ENCODE peak calls at places on chromosomes 4 and X, in nine cellular contexts. B is GM06990, C is PC-3, M is mucosa of descending colon, O is colonic mucosa, W is GM23248, J is kidney, Z is RWPE2, K is fibroblast of villous mesenchyme. A is an unnamed sample.
A peak's percentile ranks its signal among the peaks of the same experiment; 100 is the strongest.

GRCh38 chrX:13131511-13132137 is 87.2 kb upstream of the FAM9C start:
- DNase-seq in B (no peak), C (no peak), M (no peak), O (no peak), W (no peak), J (no peak), Z (no peak), K (peak; percentile 76), A (peak; percentile 33)

GRCh38 chr4:39048291-39048690 is 13.7 kb upstream of the KLHL5 start:
- DNase-seq in B (no peak), C (no peak), M (no peak), O (no peak), W (no peak), J (no peak), Z (no peak), K (peak; percentile 17), A (no peak)

GRCh38 chr4:88457307-88458090 is 580 bp downstream of the HERC5 start:
- DNase-seq in B (no peak), C (peak; percentile 21), M (peak; percentile 74), O (peak; percentile 41), W (peak; percentile 65), J (peak; percentile 84), Z (no peak), K (peak; percentile 9), A (peak; percentile 38)

GRCh38 chr4:154329268-154329858 is 162.2 kb downstream of the DCHS2 start:
- DNase-seq in B (no peak), C (peak; percentile 59), M (no peak), O (no peak), W (peak; percentile 68), J (no peak), Z (no peak), K (peak; percentile 49), A (no peak)

GRCh38 chrX:49710744-49711319 is 15.0 kb upstream of the PAGE1 start:
- DNase-seq in B (no peak), C (no peak), M (no peak), O (no peak), W (no peak), J (no peak), Z (no peak), K (peak; percentile 7), A (no peak)

GRCh38 chr4:1048781-1049590 is 37.6 kb downstream of the FGFRL1 start:
- DNase-seq in B (no peak), C (no peak), M (peak; percentile 48), O (no peak), W (no peak), J (peak; percentile 57), Z (peak; percentile 47), K (no peak), A (no peak)

GRCh38 chr4:124762956-124763355 is 50.4 kb upstream of the ANKRD50 start:
- DNase-seq in B (no peak), C (no peak), M (no peak), O (no peak), W (no peak), J (no peak), Z (no peak), K (no peak), A (no peak)

GRCh38 chrX:50579955-50580354 is 109.3 kb upstream of the DGKK start:
- DNase-seq in B (peak; percentile 14), C (peak; percentile 74), M (no peak), O (peak; percentile 32), W (peak; percentile 53), J (no peak), Z (no peak), K (peak; percentile 51), A (peak; percentile 65)

GRCh38 chr4:73740353-73740778 is at the start of gene CXCL8:
- DNase-seq in B (no peak), C (peak; percentile 100), M (peak; percentile 70), O (peak; percentile 87), W (peak; percentile 83), J (no peak), Z (peak; percentile 87), K (peak; percentile 82), A (peak; percentile 35)

GRCh38 chr4:144450526-144450925 is 195.4 kb upstream of the HHIP start:
- DNase-seq in B (no peak), C (no peak), M (no peak), O (no peak), W (no peak), J (no peak), Z (no peak), K (no peak), A (no peak)

GRCh38 chr4:10811992-10812391 is 127.4 kb upstream of the CLNK start:
- DNase-seq in B (no peak), C (no peak), M (no peak), O (no peak), W (no peak), J (no peak), Z (no peak), K (no peak), A (no peak)

GRCh38 chr4:3851881-3852280 is 85.7 kb downstream of the ADRA2C start:
- DNase-seq in B (no peak), C (no peak), M (peak; percentile 8), O (no peak), W (no peak), J (no peak), Z (no peak), K (no peak), A (no peak)

GRCh38 chr4:181301735-181302380 is 941.3 kb upstream of the TENM3 start:
- DNase-seq in B (no peak), C (peak; percentile 33), M (no peak), O (peak; percentile 44), W (peak; percentile 3), J (no peak), Z (peak; percentile 43), K (no peak), A (peak; percentile 68)

GRCh38 chr4:5018096-5018495 is 1.2 kb downstream of the CYTL1 start:
- DNase-seq in B (no peak), C (peak; percentile 36), M (no peak), O (no peak), W (no peak), J (no peak), Z (no peak), K (no peak), A (no peak)

GRCh38 chr4:77963005-77963404 is 94.1 kb upstream of the FRAS1 start:
- DNase-seq in B (no peak), C (no peak), M (no peak), O (no peak), W (no peak), J (no peak), Z (no peak), K (no peak), A (no peak)

GRCh38 chr4:25002679-25003078 is 28.1 kb downstream of the LGI2 start:
- DNase-seq in B (no peak), C (no peak), M (no peak), O (no peak), W (peak; percentile 56), J (no peak), Z (no peak), K (no peak), A (no peak)

GRCh38 chrX:136266828-136267227 is 15.6 kb upstream of the MAP7D3 start:
- DNase-seq in B (no peak), C (no peak), M (no peak), O (no peak), W (no peak), J (no peak), Z (no peak), K (no peak), A (no peak)

GRCh38 chr4:184170996-184171395 is 46.7 kb downstream of the ENPP6 start:
- DNase-seq in B (no peak), C (peak; percentile 55), M (no peak), O (no peak), W (peak; percentile 30), J (no peak), Z (no peak), K (no peak), A (no peak)

GRCh38 chr4:4356106-4357041 is 30.5 kb upstream of the NSG1 start:
- DNase-seq in B (no peak), C (no peak), M (no peak), O (no peak), W (no peak), J (no peak), Z (no peak), K (peak; percentile 5), A (no peak)

GRCh38 chr4:21869978-21870745 is 78.4 kb downstream of the KCNIP4 start:
- DNase-seq in B (no peak), C (no peak), M (no peak), O (no peak), W (no peak), J (no peak), Z (no peak), K (no peak), A (no peak)

GRCh38 chr4:169051936-169052335 is 41.9 kb upstream of the CBR4 start:
- DNase-seq in B (no peak), C (no peak), M (no peak), O (no peak), W (no peak), J (no peak), Z (no peak), K (no peak), A (no peak)
- H3K4me3 ChIP-seq in B (no peak overlapping the region), C (no peak overlapping the region), M (no peak overlapping the region), O (no peak overlapping the region), W (no peak overlapping the region), J (no peak overlapping the region), Z (no peak overlapping the region), K (no peak overlapping the region), A (no peak overlapping the region)

GRCh38 chr4:81565137-81565870 is 93.6 kb upstream of the RASGEF1B start:
- DNase-seq in B (no peak), C (peak; percentile 23), M (peak; percentile 84), O (peak; percentile 85), W (peak; percentile 59), J (peak; percentile 94), Z (no peak), K (peak; percentile 12), A (peak; percentile 56)
- H3K4me3 ChIP-seq in B (no peak overlapping the region), C (no peak overlapping the region), M (no peak overlapping the region), O (no peak overlapping the region), W (peak overlapping the region; percentile 52), J (peak overlapping the region; percentile 32), Z (no peak overlapping the region), K (no peak overlapping the region), A (no peak overlapping the region)

DNA sequence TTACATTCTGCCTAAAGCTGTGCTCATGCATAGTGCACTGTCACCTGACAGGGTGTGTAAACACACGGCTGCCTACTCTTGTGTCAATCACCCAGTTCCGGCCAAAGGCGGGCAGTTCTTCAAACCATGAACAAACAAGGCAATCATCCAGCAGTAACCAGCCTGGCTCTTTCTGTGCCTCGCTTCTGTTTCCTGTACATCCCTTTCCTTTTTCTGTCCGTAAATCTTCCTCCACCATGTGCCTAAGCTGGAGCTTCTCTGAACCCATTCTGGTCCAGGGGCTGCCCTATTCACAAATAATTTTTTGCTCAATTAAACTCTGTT is 60.8 kb upstream of the CBR4 start:
- DNase-seq in B (no peak), C (peak; percentile 84), M (peak; percentile 71), O (peak; percentile 81), W (no peak), J (no peak), Z (peak; percentile 79), K (no peak), A (peak; percentile 51)
- H3K4me3 ChIP-seq in B (no peak overlapping the region), C (peak overlapping the region; percentile 47), M (no peak overlapping the region), O (no peak overlapping the region), W (peak overlapping the region; percentile 13), J (no peak overlapping the region), Z (no peak overlapping the region), K (no peak overlapping the region), A (no peak overlapping the region)

DNA sequence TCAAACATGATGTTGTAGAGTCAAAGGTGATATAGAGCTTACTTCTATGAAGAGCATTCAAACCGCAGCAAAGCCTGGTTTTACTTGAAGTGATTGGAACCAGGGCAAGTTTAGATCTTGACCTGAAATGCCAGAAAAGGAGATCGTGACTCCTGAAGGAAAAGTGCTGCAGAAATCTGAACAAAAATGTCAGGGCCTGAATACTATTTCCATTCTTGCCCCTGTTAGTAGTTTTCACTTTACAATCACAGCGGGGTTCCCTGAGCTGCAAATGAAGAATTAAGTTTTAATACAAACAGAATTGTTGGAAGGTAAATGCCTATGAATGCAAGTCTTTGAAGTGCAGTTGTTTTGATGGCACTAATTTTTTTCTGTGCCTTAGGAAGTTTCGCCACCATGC is 4.1 kb downstream of the SLIT2 start:
- DNase-seq in B (no peak), C (no peak), M (no peak), O (no peak), W (peak; percentile 35), J (no peak), Z (no peak), K (peak; percentile 17), A (no peak)
- H3K4me3 ChIP-seq in B (no peak overlapping the region), C (peak overlapping the region; percentile 96), M (no peak overlapping the region), O (no peak overlapping the region), W (peak overlapping the region; percentile 82), J (peak overlapping the region; percentile 84), Z (no peak overlapping the region), K (peak overlapping the region; percentile 78), A (no peak overlapping the region)